ENCODE peak calls at places on chromosomes 12 and 14, in ten cellular contexts. Q is astrocyte of the hippocampus; K is GM10248; R is ureter; Y is NCI-H187 treated with DMSO at 0.1 percent for 48 hours; O is psoas muscle; N is activated T-cell treated with anti-CD3 and anti-CD28 coated beads, Interleukin-2, amount 50 U/mL, for 4 hours; D is NCI-H2029 treated with DMSO at 0.1 percent for 48 hours; L is lower leg skin; T is NCI-H1417. F is an unnamed sample.

GRCh38 chr12:71415336-71416231 is 24.0 kb upstream of the LGR5 start:
- DNase-seq in N (no peak), T (peak), K (peak), L (no peak), D (peak), R (no peak), Q (peak), Y (no peak), O (no peak), F (peak)

GRCh38 chr12:113674996-113675395 is 203.3 kb upstream of the LHX5 start:
- DNase-seq in Y (no peak), Q (no peak), K (no peak), D (no peak), O (no peak), T (no peak), N (no peak), R (no peak), L (no peak), F (no peak)

GRCh38 chr14:89428556-89429196 is 11.6 kb upstream of the FOXN3 start:
- DNase-seq in Q (peak), O (peak), T (peak), Y (peak), D (no peak), N (no peak), L (peak), K (no peak), R (no peak), F (no peak)

GRCh38 chr12:65845751-65846537 is 21.7 kb downstream of the HMGA2 start:
- DNase-seq in R (no peak), N (no peak), K (no peak), Q (peak), Y (no peak), D (no peak), L (no peak), O (no peak), T (no peak), F (peak)

GRCh38 chr12:89708793-89709156 is at the start of gene ATP2B1:
- DNase-seq in O (peak), K (peak), R (peak), N (peak), D (peak), L (peak), Q (peak), Y (no peak), T (peak), F (peak)

GRCh38 chr12:40915172-40915571 is 222.9 kb downstream of the CNTN1 start:
- DNase-seq in Q (no peak), R (no peak), L (no peak), N (no peak), Y (no peak), T (no peak), K (no peak), D (no peak), O (no peak), F (no peak)

GRCh38 chr14:102579696-102580551 is 12.5 kb upstream of the RCOR1 start:
- DNase-seq in D (no peak), O (no peak), K (no peak), Y (no peak), R (no peak), Q (peak), N (no peak), L (peak), T (no peak), F (peak)

GRCh38 chr12:100075598-100075997 is 67.1 kb downstream of the BLTP3B start:
- DNase-seq in Y (no peak), L (no peak), T (peak), R (no peak), D (no peak), N (no peak), Q (no peak), K (no peak), O (no peak), F (no peak)

GRCh38 chr12:6363330-6364036 is 11.9 kb downstream of the SCNN1A start:
- DNase-seq in O (peak), N (peak), R (peak), L (peak), Q (peak), T (peak), Y (no peak), D (no peak), K (peak), F (peak)

GRCh38 chr14:56185991-56186390 is 67.8 kb downstream of the PELI2 start:
- DNase-seq in N (no peak), D (peak), Q (no peak), K (no peak), O (no peak), R (no peak), T (peak), L (no peak), Y (no peak), F (no peak)

F was measured in amniotic epithelial cell.